ENCODE peak calls at places on chromosomes 5 and 9, in ten cellular contexts. Z, P, X, J, G, B, M, V, W and U are unnamed samples.

GRCh38 chr5:95068952-95069351 is 215.9 kb downstream of the MCTP1 start:
- DNase-seq in Z (no peak), P (no peak), X (no peak), J (no peak), G (no peak), B (no peak), M (no peak), V (no peak), W (no peak), U (no peak)

GRCh38 chr9:129250786-129251185 is 72.7 kb upstream of the IER5L start:
- DNase-seq in Z (no peak), P (no peak), X (peak; percentile 35), J (no peak), G (peak; percentile 52), B (peak; percentile 24), M (no peak), V (no peak), W (no peak), U (peak; percentile 36)

GRCh38 chr9:37029304-37029775 is 4.7 kb downstream of the PAX5 start:
- DNase-seq in Z (no peak), P (no peak), X (no peak), J (no peak), G (no peak), B (no peak), M (no peak), V (no peak), W (no peak), U (no peak)

GRCh38 chr9:125608488-125609224 is 98.4 kb downstream of the MAPKAP1 start:
- DNase-seq in Z (no peak), P (peak; percentile 10), X (no peak), J (no peak), G (peak; percentile 34), B (no peak), M (no peak), V (no peak), W (peak; percentile 52), U (no peak)

GRCh38 chr9:133953976-133954709 is 38.0 kb downstream of the VAV2 start:
- DNase-seq in Z (no peak), P (no peak), X (no peak), J (no peak), G (no peak), B (no peak), M (no peak), V (no peak), W (no peak), U (no peak)

GRCh38 chr5:132753135-132753987 is 6.1 kb downstream of the CCNI2 start:
- DNase-seq in Z (no peak), P (no peak), X (no peak), J (no peak), G (no peak), B (no peak), M (no peak), V (no peak), W (no peak), U (no peak)

GRCh38 chr5:175840050-175840841 is 31.1 kb upstream of the CPLX2 start:
- DNase-seq in Z (no peak), P (no peak), X (peak; percentile 27), J (no peak), G (peak; percentile 30), B (peak; percentile 9), M (no peak), V (no peak), W (no peak), U (peak; percentile 27)

GRCh38 chr9:136023401-136024225 is 62.4 kb upstream of the UBAC1 start:
- DNase-seq in Z (no peak), P (peak; percentile 44), X (peak; percentile 65), J (peak; percentile 83), G (peak; percentile 81), B (peak; percentile 29), M (no peak), V (no peak), W (peak; percentile 87), U (peak; percentile 63)

GRCh38 chr5:129460121-129460950 is at the start of gene ADAMTS19:
- DNase-seq in Z (no peak), P (no peak), X (peak; percentile 10), J (peak; percentile 18), G (peak; percentile 21), B (peak; percentile 40), M (no peak), V (peak; percentile 73), W (no peak), U (no peak)

GRCh38 chr9:124834586-124834985 is 18.7 kb upstream of the WDR38 start:
- DNase-seq in Z (no peak), P (no peak), X (peak; percentile 60), J (no peak), G (peak; percentile 67), B (no peak), M (no peak), V (no peak), W (no peak), U (peak; percentile 45)

GRCh38 chr9:117400131-117400530 is 14.7 kb downstream of the ASTN2 start:
- DNase-seq in Z (no peak), P (no peak), X (no peak), J (no peak), G (no peak), B (no peak), M (no peak), V (no peak), W (no peak), U (no peak)

GRCh38 chr9:131447148-131447547 is 53.3 kb downstream of the PRRC2B start:
- DNase-seq in Z (no peak), P (no peak), X (no peak), J (no peak), G (no peak), B (no peak), M (no peak), V (no peak), W (no peak), U (no peak)

GRCh38 chr9:127862075-127863011 is 7.9 kb upstream of the ENG start:
- DNase-seq in Z (no peak), P (no peak), X (no peak), J (peak; percentile 86), G (no peak), B (no peak), M (no peak), V (peak; percentile 58), W (peak; percentile 84), U (no peak)

DNA sequence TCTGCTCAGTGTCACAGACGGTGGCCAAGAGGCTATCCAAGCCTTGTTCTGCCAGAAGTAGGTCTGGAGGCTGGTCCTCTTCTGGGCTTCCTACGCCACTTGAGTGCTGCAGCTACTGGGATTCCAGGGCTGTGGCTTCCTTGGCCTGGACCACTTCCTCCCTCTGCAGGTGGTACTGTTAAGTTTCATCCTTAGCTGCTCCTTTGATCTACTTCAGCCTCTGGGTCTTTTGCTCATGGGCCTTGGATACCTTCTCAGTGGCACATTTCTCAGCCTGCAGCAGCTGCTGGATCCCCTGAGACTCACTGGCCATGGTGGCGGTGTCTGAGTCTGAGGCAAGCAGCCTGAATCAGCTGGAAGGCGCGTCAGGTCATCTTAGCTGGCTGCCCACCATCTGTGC is 10.3 kb downstream of the CNOT8 start:
- DNase-seq in Z (no peak), P (no peak), X (no peak), J (no peak), G (peak; percentile 8), B (no peak), M (peak; percentile 24), V (peak; percentile 26), W (no peak), U (peak; percentile 13)
- TF ChIP-seq CTCF in Z (peak; percentile 26), P (no peak), X (no peak), J (no peak), G (peak; percentile 19), B (peak; percentile 47), M (peak; percentile 17), V (peak; percentile 7), W (no peak), U (peak; percentile 36)

GRCh38 chr5:177380805-177381126 is 3.5 kb upstream of the SLC34A1 start:
- DNase-seq in Z (no peak), P (no peak), X (no peak), J (no peak), G (no peak), B (no peak), M (no peak), V (no peak), W (no peak), U (no peak)
- TF ChIP-seq CTCF in Z (no peak), P (no peak), X (no peak), J (no peak), G (no peak), B (no peak), M (no peak), V (no peak), W (no peak), U (no peak)

DNA sequence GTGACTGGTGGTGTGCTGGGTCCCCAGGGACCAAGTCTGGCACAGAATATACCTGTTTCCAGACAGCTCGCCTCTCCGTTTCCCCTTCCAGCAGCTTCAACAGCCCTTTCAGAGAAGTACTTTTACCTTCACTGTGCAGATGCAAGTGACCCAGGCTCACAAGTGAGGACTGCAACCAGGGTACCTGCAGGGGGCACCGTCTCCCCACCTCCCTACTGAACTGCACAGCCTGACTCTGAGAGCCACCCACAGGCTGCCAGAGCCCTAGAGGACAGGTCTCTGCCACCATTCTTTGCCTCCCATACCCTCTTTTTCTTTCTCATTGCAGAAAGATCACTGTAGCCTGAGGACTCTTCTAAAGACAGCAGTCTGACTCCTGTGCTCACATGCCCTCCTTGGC is 15.4 kb downstream of the IL9 start:
- DNase-seq in Z (no peak), P (no peak), X (no peak), J (no peak), G (no peak), B (no peak), M (peak; percentile 68), V (peak; percentile 24), W (no peak), U (no peak)
- TF ChIP-seq CTCF in Z (peak; percentile 47), P (peak; percentile 28), X (peak; percentile 11), J (no peak), G (peak; percentile 22), B (peak; percentile 67), M (peak; percentile 56), V (peak; percentile 36), W (no peak), U (peak; percentile 43)

DNA sequence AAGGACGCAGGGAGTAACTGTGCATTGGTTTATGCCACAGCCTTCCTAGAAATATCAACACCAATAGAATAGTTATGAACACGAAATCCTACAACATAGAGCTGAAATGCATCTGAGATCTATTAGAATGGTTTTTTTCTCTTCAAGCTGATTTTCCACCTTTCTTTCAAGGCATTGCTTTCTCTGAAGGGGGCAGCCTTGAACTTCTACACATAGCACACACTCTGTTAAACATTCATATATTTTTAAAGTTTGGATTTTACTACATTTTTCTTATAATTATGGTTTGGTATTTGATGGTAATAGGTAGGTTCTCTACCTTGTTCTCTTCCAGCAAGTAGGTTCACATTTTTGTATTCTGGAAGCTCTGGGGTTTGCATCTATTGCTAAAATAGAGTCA is 661.8 kb downstream of the SEMA5A start:
- DNase-seq in Z (no peak), P (no peak), X (peak; percentile 20), J (no peak), G (no peak), B (no peak), M (no peak), V (no peak), W (no peak), U (peak; percentile 15)
- TF ChIP-seq CTCF in Z (no peak), P (no peak), X (peak; percentile 19), J (no peak), G (no peak), B (no peak), M (no peak), V (no peak), W (no peak), U (peak; percentile 43)

GRCh38 chr5:109689740-109690455 is at the start of gene MAN2A1:
- DNase-seq in Z (peak; percentile 52), P (no peak), X (peak; percentile 53), J (peak; percentile 77), G (peak; percentile 47), B (peak; percentile 51), M (peak; percentile 51), V (peak; percentile 73), W (peak; percentile 74), U (peak; percentile 59)
- TF ChIP-seq CTCF in Z (peak; percentile 24), P (no peak), X (no peak), J (no peak), G (no peak), B (no peak), M (no peak), V (peak; percentile 13), W (no peak), U (no peak)